ENCODE peak calls at places on chromosome 14, in six cellular contexts. N is IMR-90, Q is neuronal stem cell, P is mesendoderm, U is H1, T is trophoblast cell. I is an unnamed sample.

GRCh38 chr14:24313912-24314311 is 2.6 kb downstream of the LTB4R start:
- DNase-seq in N (no peak), Q (no peak), P (no peak), U (no peak), T (no peak), I (no peak)

GRCh38 chr14:74921053-74921620 is 1.9 kb downstream of the RPS6KL1 start:
- DNase-seq in N (no peak), Q (no peak), P (no peak), U (no peak), T (no peak), I (no peak)

GRCh38 chr14:99354166-99354875 is 82.3 kb upstream of the BCL11B start:
- DNase-seq in N (no peak), Q (no peak), P (no peak), U (no peak), T (no peak), I (no peak)

GRCh38 chr14:97380539-97380941 is 583.4 kb downstream of the VRK1 start:
- DNase-seq in N (no peak), Q (no peak), P (peak), U (no peak), T (peak), I (no peak)

GRCh38 chr14:36746907-36747306 is 85.2 kb downstream of the PAX9 start:
- DNase-seq in N (no peak), Q (no peak), P (no peak), U (no peak), T (no peak), I (no peak)

GRCh38 chr14:73715707-73716106 is 1.5 kb upstream of the PNMA1 start:
- DNase-seq in N (no peak), Q (no peak), P (no peak), U (no peak), T (no peak), I (no peak)

GRCh38 chr14:41604793-41605534 is 1.7 kb upstream of the LRFN5 start:
- DNase-seq in N (peak), Q (peak), P (peak), U (no peak), T (no peak), I (peak)

GRCh38 chr14:26290007-26290530 is 307.8 kb downstream of the NOVA1 start:
- DNase-seq in N (peak), Q (no peak), P (no peak), U (no peak), T (no peak), I (peak)

GRCh38 chr14:52949711-52950409 is 990 bp downstream of the FERMT2 start:
- DNase-seq in N (peak), Q (no peak), P (no peak), U (no peak), T (peak), I (peak)

GRCh38 chr14:56501909-56502530 is 77.6 kb upstream of the TMEM260 start:
- DNase-seq in N (no peak), Q (no peak), P (peak), U (no peak), T (no peak), I (no peak)

GRCh38 chr14:65128096-65128495 is 25.8 kb upstream of the MAX start:
- DNase-seq in N (peak), Q (no peak), P (no peak), U (no peak), T (no peak), I (no peak)

GRCh38 chr14:29028973-29029582 is 262.5 kb downstream of the FOXG1 start:
- DNase-seq in N (peak), Q (peak), P (peak), U (peak), T (no peak), I (peak)

GRCh38 chr14:71932229-71932951 is at the start of gene RGS6:
- DNase-seq in N (no peak), Q (peak), P (peak), U (peak), T (peak), I (no peak)

GRCh38 chr14:33805593-33805992 is 145.3 kb downstream of the EGLN3 start:
- DNase-seq in N (no peak), Q (no peak), P (no peak), U (no peak), T (no peak), I (no peak)

GRCh38 chr14:33799705-33800269 is 151.1 kb downstream of the EGLN3 start:
- DNase-seq in N (no peak), Q (no peak), P (no peak), U (no peak), T (no peak), I (no peak)

GRCh38 chr14:33806905-33807304 is 144.0 kb downstream of the EGLN3 start:
- DNase-seq in N (no peak), Q (no peak), P (no peak), U (no peak), T (no peak), I (no peak)

GRCh38 chr14:33800735-33801163 is 150.1 kb downstream of the EGLN3 start:
- DNase-seq in N (no peak), Q (no peak), P (no peak), U (no peak), T (no peak), I (no peak)

GRCh38 chr14:33802737-33803136 is 148.1 kb downstream of the EGLN3 start:
- DNase-seq in N (no peak), Q (no peak), P (no peak), U (no peak), T (no peak), I (no peak)
- H3K4me3 ChIP-seq in N (no peak), Q (no peak), P (no peak), U (no peak), T (no peak), I (no peak)

GRCh38 chr14:90804292-90804671 is 11.9 kb downstream of the TTC7B start:
- DNase-seq in N (no peak), Q (no peak), P (no peak), U (no peak), T (no peak), I (no peak)
- H3K4ac ChIP-seq in N (no peak), Q (no peak), P (no peak), U (peak), T (peak), I (no peak)

GRCh38 chr14:104925941-104926609 is 1.4 kb downstream of the PLD4 start:
- DNase-seq in N (no peak), Q (no peak), P (no peak), U (no peak), T (no peak), I (no peak)
- H3K4me3 ChIP-seq in N (no peak), Q (no peak), P (no peak), U (no peak), T (no peak), I (no peak)

GRCh38 chr14:68794130-68794855 is 1.4 kb upstream of the ZFP36L1 start:
- DNase-seq in N (peak), Q (no peak), P (peak), U (no peak), T (peak), I (peak)
- H3K4ac ChIP-seq in N (peak), Q (no peak), P (peak), U (peak), T (peak), I (peak)

GRCh38 chr14:61749867-61750266 is 12.4 kb upstream of the SNAPC1 start:
- DNase-seq in N (no peak), Q (no peak), P (peak), U (no peak), T (no peak), I (peak)

GRCh38 chr14:61751475-61751989 is 10.7 kb upstream of the SNAPC1 start:
- DNase-seq in N (no peak), Q (no peak), P (no peak), U (no peak), T (no peak), I (no peak)

GRCh38 chr14:61747342-61747741 is 14.9 kb upstream of the SNAPC1 start:
- DNase-seq in N (no peak), Q (no peak), P (no peak), U (no peak), T (no peak), I (no peak)

GRCh38 chr14:61750708-61751474 is 11.3 kb upstream of the SNAPC1 start:
- DNase-seq in N (peak), Q (peak), P (peak), U (peak), T (peak), I (peak)

GRCh38 chr14:61749264-61749663 is 13.0 kb upstream of the SNAPC1 start:
- DNase-seq in N (peak), Q (no peak), P (no peak), U (no peak), T (no peak), I (no peak)
- H3K4me3 ChIP-seq in N (peak), Q (no peak), P (no peak), U (no peak), T (no peak), I (no peak)

GRCh38 chr14:21383848-21384493 is at the start of gene SUPT16H:
- DNase-seq in N (peak), Q (peak), P (peak), U (peak), T (peak), I (peak)
- H3K4ac ChIP-seq in N (peak), Q (no peak), P (peak), U (no peak), T (peak), I (peak)

GRCh38 chr14:68623828-68624227 is 169.0 kb downstream of the ZFP36L1 start:
- DNase-seq in N (no peak), Q (no peak), P (no peak), U (no peak), T (no peak), I (no peak)
- H3K4me3 ChIP-seq in N (no peak), Q (no peak), P (no peak), U (no peak), T (no peak), I (no peak)

I was measured in mesenchymal stem cell.